ENCODE peak calls at places on chromosomes 2 and 18, in nine cellular contexts. P is RWPE2; T is AG04449; L is endothelial cell of umbilical vein; G is CD8-positive, alpha-beta memory T cell; E is effector memory CD4-positive, alpha-beta T cell; X is lower lobe of right lung; J is naive thymus-derived CD4-positive, alpha-beta T cell; U is heart right ventricle. H is an unnamed sample.
A peak's percentile ranks its signal among the peaks of the same experiment; 100 is the strongest.

GRCh38 chr2:54483426-54483825 is 27.3 kb downstream of the SPTBN1 start:
- DNase-seq in P (no peak), T (no peak), L (peak; percentile 40), G (no peak), E (no peak), X (no peak), J (no peak), U (no peak), H (no peak)

GRCh38 chr2:49788300-49788699 is 634.0 kb upstream of the FSHR start:
- DNase-seq in P (no peak), T (no peak), L (no peak), G (no peak), E (no peak), X (no peak), J (no peak), U (no peak), H (no peak)

GRCh38 chr2:237859533-237860272 is at the start of gene RAMP1:
- DNase-seq in P (no peak), T (no peak), L (no peak), G (no peak), E (no peak), X (no peak), J (no peak), U (no peak), H (no peak)

GRCh38 chr18:22844184-22844583 is 88.9 kb upstream of the RBBP8 start:
- DNase-seq in P (no peak), T (no peak), L (no peak), G (no peak), E (no peak), X (no peak), J (no peak), U (no peak), H (no peak)

GRCh38 chr2:33250417-33251029 is 225.9 kb upstream of the RASGRP3 start:
- DNase-seq in P (no peak), T (no peak), L (no peak), G (no peak), E (no peak), X (no peak), J (no peak), U (no peak), H (no peak)

GRCh38 chr2:168030862-168031624 is 216.4 kb downstream of the STK39 start:
- DNase-seq in P (no peak), T (peak; percentile 69), L (no peak), G (no peak), E (no peak), X (no peak), J (no peak), U (no peak), H (peak; percentile 36)

GRCh38 chr18:3027301-3027700 is 14.4 kb upstream of the LPIN2 start:
- DNase-seq in P (no peak), T (no peak), L (no peak), G (no peak), E (no peak), X (no peak), J (no peak), U (no peak), H (no peak)

GRCh38 chr18:8681196-8681595 is 24.2 kb upstream of the MTCL1 start:
- DNase-seq in P (no peak), T (no peak), L (no peak), G (no peak), E (no peak), X (no peak), J (no peak), U (no peak), H (no peak)

GRCh38 chr2:54143780-54144179 is 28.4 kb downstream of the ACYP2 start:
- DNase-seq in P (no peak), T (no peak), L (no peak), G (no peak), E (no peak), X (no peak), J (no peak), U (no peak), H (no peak)

GRCh38 chr2:113135354-113135753 is 8.0 kb downstream of the IL1RN start:
- DNase-seq in P (no peak), T (no peak), L (no peak), G (no peak), E (no peak), X (no peak), J (no peak), U (no peak), H (no peak)

GRCh38 chr2:37771600-37772088 is 100.2 kb upstream of the CDC42EP3 start:
- DNase-seq in P (no peak), T (no peak), L (no peak), G (no peak), E (no peak), X (no peak), J (no peak), U (no peak), H (peak; percentile 43)

GRCh38 chr2:106581755-106582430 is 94.7 kb downstream of the CD8B2 start:
- DNase-seq in P (no peak), T (no peak), L (no peak), G (peak; percentile 52), E (peak; percentile 11), X (peak; percentile 67), J (peak; percentile 42), U (peak; percentile 41), H (peak; percentile 26)

GRCh38 chr18:29693334-29693733 is 1349.2 kb downstream of the DSC3 start:
- DNase-seq in P (no peak), T (no peak), L (no peak), G (no peak), E (no peak), X (no peak), J (no peak), U (no peak), H (no peak)

GRCh38 chr2:159219394-159219998 is 67.0 kb downstream of the WDSUB1 start:
- DNase-seq in P (no peak), T (no peak), L (no peak), G (no peak), E (no peak), X (no peak), J (no peak), U (no peak), H (no peak)

GRCh38 chr2:44772131-44772530 is 169.4 kb upstream of the SIX3 start:
- DNase-seq in P (no peak), T (no peak), L (no peak), G (no peak), E (no peak), X (no peak), J (no peak), U (no peak), H (no peak)

DNA sequence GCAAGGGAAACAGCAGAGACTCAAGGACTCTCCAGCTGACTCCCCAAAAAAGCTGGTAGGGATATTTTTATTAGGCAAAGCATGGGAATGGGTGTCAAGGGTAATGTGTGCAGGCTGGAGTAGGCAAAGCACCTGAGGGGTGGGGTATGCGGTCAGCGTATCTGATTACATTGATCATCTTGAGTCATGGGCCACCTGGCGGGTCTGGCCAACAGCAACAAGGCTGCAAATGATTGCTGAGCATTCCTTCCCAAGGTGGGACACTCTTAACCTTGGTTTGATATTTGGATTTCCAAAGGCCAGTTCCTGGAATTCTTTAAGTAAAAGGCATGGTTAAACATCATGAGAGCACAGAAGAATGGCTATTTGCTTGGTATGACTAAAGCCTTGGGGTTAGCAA is 32.6 kb upstream of the CCBE1 start:
- DNase-seq in P (peak; percentile 90), T (no peak), L (no peak), G (no peak), E (no peak), X (no peak), J (no peak), U (no peak), H (no peak)
- H3K4me3 ChIP-seq in P (no peak overlapping the region), T (no peak overlapping the region), L (no peak overlapping the region), G (no peak overlapping the region), E (no peak overlapping the region), X (no peak overlapping the region), J (no peak overlapping the region), U (no peak overlapping the region), H (no peak overlapping the region)

DNA sequence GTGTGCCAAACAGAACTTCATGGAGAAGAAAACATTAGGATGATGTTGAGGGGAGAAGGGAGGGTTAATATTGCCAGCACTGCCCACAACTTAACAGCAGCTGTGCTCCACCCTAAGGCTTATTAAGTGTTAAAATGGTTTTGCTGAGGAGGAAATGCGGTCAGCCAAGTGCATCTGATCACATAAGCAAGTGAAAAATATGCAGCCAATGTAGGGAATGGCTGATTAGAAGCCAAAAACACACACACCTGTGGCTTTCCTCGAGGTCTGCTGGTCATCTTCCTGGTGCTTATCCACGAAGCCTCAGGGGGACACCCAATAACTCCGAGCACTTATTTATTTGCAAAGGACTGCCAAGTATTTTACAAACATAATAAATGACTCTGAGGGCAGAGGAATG is 66.3 kb upstream of the GPR45 start:
- DNase-seq in P (no peak), T (no peak), L (no peak), G (no peak), E (no peak), X (no peak), J (no peak), U (no peak), H (no peak)
- H3K4me3 ChIP-seq in P (no peak overlapping the region), T (no peak overlapping the region), L (no peak overlapping the region), G (no peak overlapping the region), E (no peak overlapping the region), X (no peak overlapping the region), J (no peak overlapping the region), U (no peak overlapping the region), H (no peak overlapping the region)

DNA sequence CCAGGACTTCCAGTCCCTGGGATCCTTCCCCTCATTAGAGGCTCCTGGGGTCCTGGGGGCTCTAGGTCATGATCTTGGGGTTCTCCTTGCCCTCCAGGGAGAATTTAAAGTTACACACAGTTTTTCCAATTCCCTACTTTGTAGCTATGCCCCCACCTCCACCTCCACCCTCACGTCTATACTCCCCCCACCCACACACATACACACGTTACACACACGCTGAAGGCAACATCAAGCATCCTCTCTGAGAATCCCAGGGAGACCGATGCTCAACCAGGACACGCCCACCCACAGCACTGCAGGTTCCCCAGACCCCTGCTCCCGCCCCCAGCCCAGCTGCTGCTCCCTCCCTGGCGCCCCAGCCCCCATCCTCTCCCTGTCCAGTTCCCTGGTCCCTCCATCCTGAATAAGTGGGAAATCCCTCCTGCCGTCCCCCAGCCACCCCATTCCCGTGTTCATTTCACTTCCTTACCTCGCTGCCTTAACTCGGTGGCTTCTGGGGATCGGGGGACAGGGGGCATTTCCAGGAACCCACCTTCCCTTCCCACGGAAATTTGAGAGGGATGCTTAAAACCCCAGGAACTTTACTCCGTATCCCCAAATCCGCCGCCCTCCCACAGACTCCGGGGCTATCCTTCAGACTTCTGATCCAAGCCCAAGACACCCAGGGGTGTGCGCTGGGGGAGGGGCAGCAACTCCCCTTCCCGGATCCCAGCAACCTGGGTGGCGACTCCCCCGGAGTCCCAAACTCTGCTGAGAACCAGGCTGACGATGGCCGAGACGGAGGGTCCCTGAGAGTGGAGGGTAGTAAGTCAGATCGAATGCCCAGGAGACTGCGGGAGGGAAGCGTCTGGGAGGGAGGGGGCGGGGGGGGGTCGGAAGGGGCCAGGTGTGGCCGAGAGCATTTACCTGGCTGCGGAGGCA is 6.7 kb upstream of the TNS1 start:
- DNase-seq in P (no peak), T (no peak), L (no peak), G (no peak), E (no peak), X (no peak), J (no peak), U (no peak), H (no peak)
- H3K4me3 ChIP-seq in P (peak overlapping the region; percentile 35), T (peak overlapping the region; percentile 74), L (peak overlapping the region; percentile 36), G (no peak overlapping the region), E (peak overlapping the region; percentile 44), X (peak overlapping the region; percentile 57), J (peak overlapping the region; percentile 46), U (peak overlapping the region; percentile 55), H (peak overlapping the region; percentile 64)

DNA sequence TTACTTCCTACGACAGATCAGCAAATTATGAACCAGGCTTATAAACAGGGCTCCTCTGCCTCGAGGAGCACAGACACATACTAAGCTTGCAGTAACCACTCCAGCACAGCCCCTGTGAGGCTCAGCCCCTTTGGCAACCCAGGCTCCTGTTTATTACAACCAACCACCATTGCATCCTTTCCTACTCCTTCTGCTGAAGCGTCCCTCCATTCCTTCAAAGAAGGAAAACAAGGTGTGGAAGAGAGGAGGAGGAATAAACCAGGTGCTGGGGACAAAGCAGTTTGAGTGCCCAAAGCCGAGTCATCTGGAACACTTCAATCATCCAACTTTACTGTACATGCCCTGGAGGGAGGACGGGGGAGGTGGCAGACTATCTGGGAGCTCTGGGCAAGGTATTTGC is 87.2 kb upstream of the MGAT4A start:
- DNase-seq in P (no peak), T (no peak), L (no peak), G (no peak), E (no peak), X (no peak), J (no peak), U (no peak), H (no peak)
- H3K4me3 ChIP-seq in P (no peak overlapping the region), T (no peak overlapping the region), L (no peak overlapping the region), G (no peak overlapping the region), E (no peak overlapping the region), X (no peak overlapping the region), J (no peak overlapping the region), U (no peak overlapping the region), H (no peak overlapping the region)